ENCODE peak calls at places on chromosome 1, in six cellular contexts. H is A549, A is testis, X is heart left ventricle, E is left ventricle myocardium inferior, N is fibroblast of lung. D is an unnamed sample.

GRCh38 chr1:11967028-11967547 is 13.2 kb upstream of the MFN2 start:
- DNase-seq in E (no peak), N (peak; percentile 40), A (peak; percentile 57), H (peak; percentile 54), X (no peak), D (peak; percentile 54)

GRCh38 chr1:207997486-207998268 is 86.8 kb upstream of the CD34 start:
- DNase-seq in A (peak; percentile 93), N (peak; percentile 75), H (peak; percentile 81), E (peak; percentile 71), X (peak; percentile 75), D (peak; percentile 82)

GRCh38 chr1:92087542-92087941 is 7.4 kb downstream of the BTBD8 start:
- DNase-seq in A (no peak), H (no peak), N (no peak), X (no peak), E (no peak), D (no peak)

GRCh38 chr1:31579374-31579773 is 3.1 kb downstream of the TINAGL1 start:
- DNase-seq in X (peak; percentile 74), H (no peak), E (peak; percentile 44), N (peak; percentile 47), A (peak; percentile 13), D (peak; percentile 27)

GRCh38 chr1:179353546-179353945 is 12.2 kb upstream of the AXDND1 start:
- DNase-seq in X (no peak), A (peak; percentile 59), H (no peak), N (peak; percentile 88), E (peak; percentile 26), D (no peak)

GRCh38 chr1:202248861-202249260 is 55.3 kb downstream of the LGR6 start:
- DNase-seq in A (no peak), E (no peak), N (no peak), H (no peak), X (no peak), D (no peak)

GRCh38 chr1:33039840-33040239 is 3.2 kb upstream of the AK2 start:
- DNase-seq in X (no peak), N (no peak), A (no peak), E (no peak), H (no peak), D (no peak)

GRCh38 chr1:240282061-240282830 is 190.6 kb downstream of the FMN2 start:
- DNase-seq in X (no peak), N (no peak), A (no peak), E (no peak), H (no peak), D (no peak)

GRCh38 chr1:12159826-12160225 is 7.0 kb upstream of the TNFRSF1B start:
- DNase-seq in X (peak; percentile 51), A (no peak), N (no peak), E (no peak), H (no peak), D (no peak)

GRCh38 chr1:214280386-214281029 is 451 bp upstream of the SMYD2 start:
- DNase-seq in X (peak; percentile 78), H (peak; percentile 36), N (peak; percentile 39), A (peak; percentile 56), E (peak; percentile 29), D (no peak)

GRCh38 chr1:63674238-63674864 is 81.1 kb downstream of the PGM1 start:
- DNase-seq in X (peak; percentile 65), A (peak; percentile 88), N (peak; percentile 97), E (peak; percentile 67), H (peak; percentile 80), D (peak; percentile 59)

GRCh38 chr1:2840036-2840809 is 38.7 kb upstream of the TTC34 start:
- DNase-seq in H (no peak), E (no peak), N (no peak), X (no peak), A (no peak), D (no peak)

GRCh38 chr1:230869499-230869898 is 1.2 kb upstream of the C1orf198 start:
- DNase-seq in H (no peak), X (no peak), N (peak; percentile 33), A (no peak), E (no peak), D (no peak)

GRCh38 chr1:30834249-30834648 is 74.3 kb downstream of the SDC3 start:
- DNase-seq in H (no peak), E (no peak), A (no peak), X (no peak), N (no peak), D (no peak)

GRCh38 chr1:212670882-212671281 is 28.8 kb downstream of the BATF3 start:
- DNase-seq in A (no peak), N (no peak), H (no peak), E (no peak), X (no peak), D (no peak)

GRCh38 chr1:186536272-186536905 is 75.5 kb upstream of the PDC start:
- DNase-seq in A (no peak), N (peak; percentile 26), E (no peak), X (no peak), H (no peak), D (no peak)

GRCh38 chr1:8951246-8951645 is 5.6 kb downstream of the CA6 start:
- DNase-seq in X (no peak), A (no peak), N (no peak), H (no peak), E (no peak), D (no peak)

GRCh38 chr1:201105688-201106087 is 6.5 kb downstream of the CACNA1S start:
- DNase-seq in X (no peak), H (no peak), N (no peak), A (no peak), E (no peak), D (no peak)

GRCh38 chr1:4628992-4629391 is 25.4 kb upstream of the AJAP1 start:
- DNase-seq in E (no peak), H (no peak), X (no peak), N (no peak), A (no peak), D (no peak)

GRCh38 chr1:83746234-83746633 is 252.7 kb downstream of the TTLL7 start:
- DNase-seq in H (no peak), E (no peak), N (no peak), A (no peak), X (no peak), D (no peak)

GRCh38 chr1:40848530-40849189 is 13.5 kb downstream of the CITED4 start:
- DNase-seq in E (peak; percentile 61), X (peak; percentile 74), H (peak; percentile 54), N (peak; percentile 69), A (peak; percentile 76), D (peak; percentile 51)

GRCh38 chr1:228241259-228241658 is 33.4 kb downstream of the OBSCN start:
- DNase-seq in E (no peak), X (no peak), A (no peak), H (no peak), N (no peak), D (no peak)

GRCh38 chr1:248114890-248115289 is 19.9 kb downstream of the OR2L13 start:
- DNase-seq in X (no peak), N (no peak), E (no peak), A (no peak), H (no peak), D (no peak)

GRCh38 chr1:226495716-226496115 is 52.8 kb upstream of the STUM start:
- DNase-seq in N (no peak), E (no peak), A (no peak), H (no peak), X (no peak), D (no peak)

GRCh38 chr1:55931272-55931940 is 648.0 kb downstream of the PLPP3 start:
- DNase-seq in X (no peak), N (peak; percentile 48), H (no peak), E (no peak), A (peak; percentile 30), D (no peak)

GRCh38 chr1:174007846-174008245 is 14.3 kb downstream of the RC3H1 start:
- DNase-seq in A (no peak), H (no peak), X (no peak), N (no peak), E (no peak), D (no peak)

GRCh38 chr1:224880593-224881307 is 48.7 kb upstream of the DNAH14 start:
- DNase-seq in A (no peak), X (no peak), H (peak; percentile 7), N (no peak), E (no peak), D (no peak)
- H3K4me1 ChIP-seq in A (no peaks in the 10 kb centered on the region), X (no peaks in the 10 kb centered on the region), H (peaks cover 43% of the 10 kb centered on the region), N (no peaks in the 10 kb centered on the region), E (no peaks in the 10 kb centered on the region), D (no peaks in the 10 kb centered on the region)

GRCh38 chr1:23366598-23366997 is 3.0 kb downstream of the ZNF436 start:
- DNase-seq in A (no peak), X (no peak), N (no peak), E (no peak), H (no peak), D (no peak)
- TF ChIP-seq CTCF in A (no peak), X (no peak), N (no peak), E (no peak), H (no peak), D (no peak)

GRCh38 chr1:48469616-48470500 is 2.1 kb downstream of the SPATA6 start:
- DNase-seq in X (peak; percentile 72), A (peak; percentile 67), H (no peak), N (peak; percentile 88), E (peak; percentile 64), D (no peak)
- H3K4me3 ChIP-seq in X (peak overlapping the region; percentile 93), A (peak overlapping the region; percentile 76), H (no peak overlapping the region), N (peak overlapping the region; percentile 78), E (peak overlapping the region; percentile 86), D (no peak overlapping the region)

GRCh38 chr1:156669794-156670193 is 7.4 kb downstream of the NES start:
- DNase-seq in H (no peak), X (no peak), A (no peak), E (no peak), N (no peak), D (no peak)

GRCh38 chr1:156670359-156670758 is 6.8 kb downstream of the NES start:
- DNase-seq in E (no peak), H (no peak), A (no peak), X (no peak), N (no peak), D (no peak)

GRCh38 chr1:156673387-156674121 is 3.7 kb downstream of the NES start:
- DNase-seq in N (no peak), H (no peak), E (no peak), A (peak; percentile 46), X (peak; percentile 42), D (no peak)

GRCh38 chr1:156670791-156671190 is 6.4 kb downstream of the NES start:
- DNase-seq in H (no peak), E (no peak), X (no peak), N (no peak), A (no peak), D (no peak)

GRCh38 chr1:156671804-156672203 is 5.4 kb downstream of the NES start:
- DNase-seq in X (no peak), A (no peak), H (no peak), E (no peak), N (no peak), D (no peak)
- H3K4me1 ChIP-seq in X (peaks cover 28% of the 10 kb centered on the region), A (peaks cover 29% of the 10 kb centered on the region), H (peaks cover 1% of the 10 kb centered on the region), E (peaks cover 100% of the 10 kb centered on the region), N (peaks cover 29% of the 10 kb centered on the region), D (peaks cover 25% of the 10 kb centered on the region)

GRCh38 chr1:236144446-236145150 is 2.3 kb downstream of the GPR137B start:
- DNase-seq in X (no peak), A (no peak), N (no peak), H (no peak), E (no peak), D (no peak)
- TF ChIP-seq CTCF in X (no peak), A (no peak), N (no peak), H (no peak), E (no peak), D (no peak)

D was measured in BE2C.